ENCODE peak calls at places on chromosomes 4 and X, in seven cellular contexts. C, H, M, K, Z, W and N are unnamed samples.

GRCh38 chr4:105710012-105710600 is 1.5 kb downstream of the GSTCD start:
- DNase-seq in M (peak; percentile 45), Z (no peak), C (no peak), H (no peak), K (no peak), W (no peak), N (no peak)

GRCh38 chrX:46653482-46653881 is 79.9 kb downstream of the CHST7 start:
- DNase-seq in K (no peak), W (no peak), M (peak; percentile 77), H (no peak), C (no peak), Z (no peak), N (no peak)

GRCh38 chr4:176587920-176588319 is 204.8 kb downstream of the VEGFC start:
- DNase-seq in K (no peak), M (no peak), Z (no peak), C (peak; percentile 93), W (no peak), H (no peak), N (no peak)

GRCh38 chrX:153457827-153458466 is 12.1 kb upstream of the TREX2 start:
- DNase-seq in Z (no peak), W (no peak), M (no peak), H (no peak), K (no peak), C (no peak), N (no peak)

GRCh38 chr4:76821661-76822060 is 76.3 kb downstream of the SOWAHB start:
- DNase-seq in M (no peak), C (peak; percentile 81), H (no peak), K (no peak), Z (no peak), W (no peak), N (no peak)

GRCh38 chr4:85932371-85933305 is 427.2 kb downstream of the MAPK10 start:
- DNase-seq in Z (no peak), M (no peak), C (no peak), K (no peak), H (no peak), W (no peak), N (no peak)

GRCh38 chr4:120517966-120518365 is 404.6 kb downstream of the PRDM5 start:
- DNase-seq in M (peak; percentile 68), Z (no peak), H (no peak), K (no peak), C (peak; percentile 49), W (no peak), N (no peak)

GRCh38 chr4:154222875-154223274 is 268.7 kb downstream of the DCHS2 start:
- DNase-seq in K (no peak), Z (no peak), M (no peak), H (no peak), C (no peak), W (no peak), N (no peak)

GRCh38 chrX:118025193-118025592 is 91.4 kb downstream of the KLHL13 start:
- DNase-seq in K (no peak), H (no peak), C (no peak), Z (no peak), M (no peak), W (no peak), N (no peak)

GRCh38 chrX:46247456-46247855 is 297.8 kb downstream of the ZNF674 start:
- DNase-seq in H (no peak), Z (no peak), M (no peak), W (no peak), K (no peak), C (no peak), N (no peak)

GRCh38 chrX:11579856-11580595 is 85.7 kb downstream of the ARHGAP6 start:
- DNase-seq in Z (no peak), K (no peak), C (no peak), H (no peak), W (no peak), M (no peak), N (no peak)

GRCh38 chr4:51831133-51831532 is 11.8 kb upstream of the DCUN1D4 start:
- DNase-seq in H (peak; percentile 40), W (peak; percentile 46), C (no peak), M (peak; percentile 91), Z (peak; percentile 35), K (no peak), N (peak; percentile 25)

GRCh38 chrX:124401696-124402095 is 55.3 kb downstream of the SH2D1A start:
- DNase-seq in Z (no peak), C (no peak), K (no peak), W (no peak), M (no peak), H (no peak), N (no peak)

GRCh38 chr4:151957163-151957562 is 196.4 kb upstream of the GATB start:
- DNase-seq in M (peak; percentile 90), C (no peak), H (no peak), W (no peak), K (no peak), Z (no peak), N (no peak)

GRCh38 chr4:29131304-29131703 is 1588.9 kb upstream of the PCDH7 start:
- DNase-seq in C (no peak), Z (no peak), W (no peak), H (no peak), K (no peak), M (peak; percentile 38), N (no peak)
- TF ChIP-seq CTCF in C (no peak), Z (peak; percentile 9), W (no peak), H (no peak), K (no peak), M (peak; percentile 72), N (no peak)

DNA sequence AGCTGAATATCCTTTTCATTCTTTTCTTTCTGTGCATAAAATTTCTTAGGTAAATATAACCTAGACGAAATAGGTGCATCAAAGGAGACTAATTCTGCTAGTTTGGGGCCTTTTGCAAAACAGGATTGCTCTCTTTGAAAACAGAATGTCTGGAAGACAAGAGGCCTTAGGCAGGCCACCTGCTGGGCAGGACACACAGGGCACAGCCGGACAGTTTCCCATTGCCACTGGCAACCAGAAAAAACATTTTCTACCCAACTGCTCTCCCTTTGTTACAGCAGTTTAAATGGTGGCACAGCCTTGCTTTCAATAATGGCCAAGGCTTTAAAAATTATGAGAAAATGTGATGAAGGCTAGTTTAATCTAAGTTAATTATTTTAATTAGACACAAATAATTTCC is 600.5 kb downstream of the SPRY1 start:
- DNase-seq in C (no peak), Z (no peak), M (no peak), K (no peak), H (no peak), W (no peak), N (no peak)
- TF ChIP-seq CTCF in C (peak; percentile 18), Z (no peak), M (no peak), K (no peak), H (no peak), W (no peak), N (no peak)

DNA sequence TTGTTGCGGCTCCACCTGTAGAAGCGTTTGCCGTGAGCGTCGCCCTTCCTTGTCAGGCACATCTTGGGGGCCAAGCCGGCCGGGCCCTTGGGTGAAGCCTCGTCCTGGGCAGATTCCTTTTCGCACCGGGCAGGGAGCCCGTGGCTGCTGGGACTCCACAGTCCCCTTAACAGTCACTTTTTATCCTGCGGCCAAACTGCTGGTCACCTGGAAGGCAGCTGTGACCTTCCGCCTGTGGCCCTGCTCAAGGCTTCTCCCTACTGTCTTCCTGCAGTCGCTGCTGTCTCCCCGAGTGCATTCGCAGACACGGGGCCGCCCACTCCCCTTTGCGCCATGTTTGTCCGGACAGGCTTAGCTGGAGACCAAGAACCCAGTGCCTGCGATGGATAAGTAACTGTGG is 55.0 kb downstream of the PCGF3 start:
- DNase-seq in C (no peak), M (no peak), W (no peak), H (no peak), Z (no peak), K (no peak), N (no peak)
- TF ChIP-seq CTCF in C (no peak), M (no peak), W (no peak), H (no peak), Z (no peak), K (no peak), N (no peak)

DNA sequence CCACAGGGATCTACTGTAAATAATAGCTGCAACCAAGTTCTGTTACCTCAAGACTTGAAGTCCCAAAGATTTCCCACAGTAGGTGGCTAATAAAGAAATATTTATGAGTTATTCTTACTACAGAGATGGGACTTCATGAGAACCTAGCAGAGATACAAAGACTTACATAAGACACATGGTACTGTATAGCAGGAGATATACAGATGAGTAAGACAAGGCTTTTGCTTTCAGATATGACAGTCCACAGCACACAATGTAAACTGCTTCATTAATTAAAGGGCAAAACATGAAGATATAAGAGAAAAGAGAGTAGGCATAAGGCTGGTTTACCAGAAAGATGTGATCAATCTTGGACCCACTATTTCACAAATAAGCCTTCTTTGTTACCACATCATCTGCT is 6.6 kb downstream of the ANKRD17 start:
- DNase-seq in H (no peak), C (no peak), K (no peak), W (no peak), Z (no peak), M (no peak), N (no peak)
- TF ChIP-seq CTCF in H (no peak), C (no peak), K (no peak), W (no peak), Z (no peak), M (no peak), N (no peak)

DNA sequence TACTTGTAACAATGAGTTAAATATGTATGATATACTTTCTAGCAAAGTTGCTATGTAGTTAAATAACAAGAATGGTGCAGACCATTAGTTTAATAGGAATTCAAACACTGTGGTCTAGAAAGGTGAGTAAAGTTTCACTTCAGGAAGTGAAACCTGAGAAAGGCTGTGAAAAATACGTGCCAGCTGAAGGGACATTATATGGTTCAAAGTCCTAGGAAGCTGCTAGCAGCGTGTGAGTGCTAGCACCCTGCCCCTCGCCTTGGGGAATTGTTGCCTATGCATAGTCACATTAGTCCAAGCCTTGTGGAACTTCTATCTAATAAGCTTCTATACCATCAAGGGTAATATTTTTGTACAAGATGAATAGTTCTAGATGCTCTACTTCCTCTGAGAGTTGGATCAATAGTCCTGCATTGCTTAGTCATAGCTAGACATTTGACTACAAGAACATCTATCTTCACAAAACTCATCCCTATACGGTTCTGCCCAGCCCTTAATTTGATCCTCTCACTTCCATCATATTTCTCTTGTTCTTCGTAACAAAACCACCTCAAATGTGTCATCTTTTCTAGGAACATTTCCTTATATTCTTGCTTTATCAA is 45.8 kb upstream of the ARSJ start:
- DNase-seq in C (no peak), H (no peak), K (no peak), Z (peak; percentile 52), W (no peak), M (no peak), N (no peak)
- TF ChIP-seq CTCF in C (no peak), H (no peak), K (no peak), Z (no peak), W (no peak), M (no peak), N (no peak)

DNA sequence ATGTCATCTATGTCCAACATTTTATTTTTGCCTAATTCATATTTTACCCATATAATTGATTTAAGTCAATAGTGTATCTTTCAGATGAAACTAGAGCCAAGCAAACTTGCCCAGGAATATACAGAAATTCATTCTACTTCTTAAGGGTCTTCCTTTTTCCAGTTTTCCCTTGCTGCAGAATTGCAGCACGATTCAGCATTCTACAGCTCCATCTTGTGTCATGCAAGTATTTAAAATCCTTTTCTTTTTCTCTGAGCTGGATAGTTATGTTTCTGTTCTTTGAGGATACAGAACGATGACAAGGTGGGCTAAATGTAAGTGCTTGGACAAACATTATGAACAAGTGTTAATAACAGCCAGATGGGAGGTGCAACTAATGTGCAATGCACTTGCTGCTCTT is 1821.8 kb downstream of the ARAP2 start:
- DNase-seq in W (no peak), C (no peak), H (no peak), K (no peak), M (no peak), Z (no peak), N (no peak)
- TF ChIP-seq CTCF in W (no peak), C (peak; percentile 38), H (no peak), K (no peak), M (no peak), Z (no peak), N (peak; percentile 10)